ENCODE peak calls at places on chromosomes 6 and 20, in seven cellular contexts. F is head of caudate nucleus, N is HS-5, W is C1 segment of cervical spinal cord, T is NCI-H1417, S is endothelial cell, U is kidney. E is an unnamed sample.
A peak's percentile ranks its signal among the peaks of the same experiment; 100 is the strongest.

GRCh38 chr6:34295721-34296120 is 46.9 kb upstream of the SMIM29 start:
- DNase-seq in T (no peak), W (no peak), F (no peak), N (no peak), U (no peak), S (no peak), E (no peak)

GRCh38 chr6:144768676-144769599 is 483.8 kb downstream of the UTRN start:
- DNase-seq in W (no peak), N (no peak), S (no peak), U (no peak), F (no peak), T (no peak), E (peak; percentile 95)

GRCh38 chr20:56386219-56386618 is 5.8 kb downstream of the AURKA start:
- DNase-seq in F (no peak), N (no peak), U (no peak), T (no peak), W (no peak), S (no peak), E (no peak)

GRCh38 chr6:159874475-159874874 is 16.3 kb upstream of the MAS1 start:
- DNase-seq in S (no peak), F (peak; percentile 26), T (no peak), W (peak; percentile 9), U (peak; percentile 81), N (no peak), E (peak; percentile 36)

GRCh38 chr20:17612975-17613327 is 43.1 kb downstream of the DSTN start:
- DNase-seq in F (no peak), W (no peak), U (no peak), S (no peak), N (no peak), T (no peak), E (no peak)

GRCh38 chr20:10565922-10566897 is 107.6 kb downstream of the JAG1 start:
- DNase-seq in N (no peak), F (no peak), U (no peak), W (no peak), S (no peak), T (no peak), E (no peak)

GRCh38 chr6:112245511-112246203 is 8.7 kb downstream of the LAMA4 start:
- DNase-seq in W (no peak), F (no peak), U (no peak), S (no peak), N (no peak), T (no peak), E (no peak)

GRCh38 chr20:6819599-6819998 is 52.1 kb downstream of the BMP2 start:
- DNase-seq in N (no peak), F (no peak), T (no peak), U (no peak), W (no peak), S (no peak), E (peak; percentile 25)

GRCh38 chr6:155201461-155202226 is 62.2 kb upstream of the CLDN20 start:
- DNase-seq in N (peak; percentile 65), U (no peak), F (no peak), W (no peak), T (no peak), S (no peak), E (peak; percentile 9)

GRCh38 chr6:148771896-148772554 is 25.2 kb downstream of the UST start:
- DNase-seq in U (no peak), F (no peak), S (no peak), T (no peak), W (no peak), N (no peak), E (no peak)

GRCh38 chr6:70763754-70764153 is 96.1 kb downstream of the SMAP1 start:
- DNase-seq in U (no peak), W (no peak), T (no peak), S (no peak), N (no peak), F (no peak), E (no peak)

GRCh38 chr20:20395856-20396600 is 28.1 kb downstream of the INSM1 start:
- DNase-seq in W (no peak), U (no peak), N (no peak), T (peak; percentile 68), S (no peak), F (no peak), E (peak; percentile 70)

GRCh38 chr6:38997128-38997761 is 51.3 kb upstream of the GLP1R start:
- DNase-seq in S (peak; percentile 79), N (no peak), F (no peak), W (no peak), T (no peak), U (no peak), E (peak; percentile 52)

GRCh38 chr20:46027245-46027853 is 1.7 kb upstream of the SLC12A5 start:
- DNase-seq in N (peak; percentile 39), F (no peak), T (no peak), W (no peak), S (peak; percentile 62), U (no peak), E (no peak)

GRCh38 chr6:117601811-117602150 is 530 bp downstream of the GOPC start:
- DNase-seq in S (no peak), W (no peak), F (peak; percentile 4), U (peak; percentile 52), N (no peak), T (peak; percentile 43), E (no peak)

GRCh38 chr6:126300735-126301134 is 39.2 kb upstream of the CENPW start:
- DNase-seq in S (no peak), N (no peak), T (no peak), U (no peak), W (no peak), F (no peak), E (no peak)

GRCh38 chr20:53949319-53949839 is 121.0 kb downstream of the BCAS1 start:
- DNase-seq in N (peak; percentile 100), F (no peak), W (no peak), S (no peak), U (peak; percentile 88), T (no peak), E (no peak)

GRCh38 chr20:57650756-57651483 is 30.7 kb upstream of the ZBP1 start:
- DNase-seq in W (no peak), S (no peak), F (no peak), T (no peak), U (peak; percentile 39), N (no peak), E (no peak)

GRCh38 chr20:728022-728944 is 40.0 kb downstream of the SLC52A3 start:
- DNase-seq in T (no peak), U (no peak), S (peak; percentile 86), W (no peak), F (peak; percentile 55), N (no peak), E (peak; percentile 31)

GRCh38 chr20:21503345-21503744 is 10.5 kb downstream of the NKX2-2 start:
- DNase-seq in T (no peak), U (no peak), W (no peak), F (no peak), N (no peak), S (no peak), E (no peak)

GRCh38 chr20:20435453-20435852 is 67.5 kb downstream of the INSM1 start:
- DNase-seq in N (no peak), T (no peak), F (peak; percentile 42), S (no peak), W (peak; percentile 21), U (no peak), E (peak; percentile 15)

GRCh38 chr6:165660881-165661415 is 2.1 kb downstream of the PDE10A start:
- DNase-seq in N (no peak), S (no peak), U (no peak), T (no peak), W (no peak), F (no peak), E (peak; percentile 69)

GRCh38 chr6:15513131-15513771 is 149.6 kb downstream of the DTNBP1 start:
- DNase-seq in S (no peak), N (no peak), U (peak; percentile 59), F (no peak), T (no peak), W (no peak), E (no peak)

GRCh38 chr20:32839982-32840285 is 18.8 kb upstream of the EFCAB8 start:
- DNase-seq in F (no peak), U (no peak), W (no peak), N (no peak), S (no peak), T (peak; percentile 63), E (no peak)

GRCh38 chr6:45376310-45377040 is 1.3 kb downstream of the SUPT3H start:
- DNase-seq in F (no peak), N (no peak), W (no peak), S (no peak), T (no peak), U (no peak), E (no peak)

GRCh38 chr6:169530762-169531143 is 171.1 kb downstream of the WDR27 start:
- DNase-seq in S (no peak), T (no peak), N (no peak), U (no peak), F (no peak), W (no peak), E (no peak)

GRCh38 chr6:3489032-3489757 is 32.3 kb upstream of the SLC22A23 start:
- DNase-seq in F (no peak), S (no peak), N (no peak), W (no peak), T (no peak), U (no peak), E (no peak)

GRCh38 chr6:156992396-156992795 is 215.2 kb downstream of the ARID1B start:
- DNase-seq in N (no peak), W (no peak), F (no peak), S (no peak), U (no peak), T (no peak), E (no peak)

GRCh38 chr20:63027425-63028389 is 20.9 kb upstream of the BHLHE23 start:
- DNase-seq in F (peak; percentile 26), U (peak; percentile 39), S (no peak), T (no peak), W (no peak), N (no peak), E (peak; percentile 30)

GRCh38 chr6:7214400-7214940 is 98.5 kb downstream of the SSR1 start:
- DNase-seq in N (no peak), T (no peak), U (no peak), F (no peak), S (no peak), W (no peak), E (no peak)

GRCh38 chr6:37456126-37456525 is 23.1 kb downstream of the CMTR1 start:
- DNase-seq in F (no peak), W (no peak), N (peak; percentile 83), U (no peak), T (no peak), S (no peak), E (no peak)

GRCh38 chr6:155273438-155273837 is 9.6 kb downstream of the CLDN20 start:
- DNase-seq in T (no peak), W (peak; percentile 21), U (no peak), N (peak; percentile 70), S (peak; percentile 52), F (no peak), E (no peak)

GRCh38 chr6:167567142-167568033 is 242.5 kb downstream of the TTLL2 start:
- DNase-seq in S (no peak), N (no peak), F (no peak), W (no peak), T (no peak), U (peak; percentile 72), E (no peak)

GRCh38 chr20:4684837-4685413 is 36.8 kb upstream of the PRND start:
- DNase-seq in F (no peak), S (no peak), T (no peak), N (no peak), W (no peak), U (no peak), E (no peak)

GRCh38 chr6:41519748-41520699 is 26.2 kb upstream of the FOXP4 start:
- DNase-seq in T (no peak), U (peak; percentile 29), F (no peak), N (no peak), W (no peak), S (no peak), E (no peak)

GRCh38 chr20:35561268-35561667 is 19.4 kb downstream of the ERGIC3 start:
- DNase-seq in F (peak; percentile 21), N (peak; percentile 4), U (no peak), W (no peak), T (peak; percentile 51), S (peak; percentile 25), E (peak; percentile 30)

GRCh38 chr6:96777113-96777512 is 60.2 kb downstream of the GPR63 start:
- DNase-seq in T (no peak), F (no peak), U (no peak), S (no peak), W (no peak), N (no peak), E (no peak)

GRCh38 chr6:55578537-55579363 is at the start of gene HMGCLL1:
- DNase-seq in U (peak; percentile 70), T (peak; percentile 49), F (peak; percentile 85), N (no peak), W (peak; percentile 43), S (peak; percentile 63), E (no peak)